ENCODE peak calls at places on chromosomes 1 and 21, in seven cellular contexts. N, D, F, Q, M, B and Y are unnamed samples.
A peak's percentile ranks its signal among the peaks of the same experiment; 100 is the strongest.

GRCh38 chr21:29218749-29219148 is 80.0 kb upstream of the BACH1 start:
- DNase-seq in N (no peak), D (no peak), F (no peak), Q (no peak), M (no peak), B (no peak), Y (no peak)

GRCh38 chr1:15958111-15958510 is 17.8 kb downstream of the ZBTB17 start:
- DNase-seq in N (no peak), D (no peak), F (no peak), Q (no peak), M (no peak), B (no peak), Y (no peak)

GRCh38 chr1:85278853-85279314 is 2.5 kb upstream of the BCL10 start:
- DNase-seq in N (peak; percentile 12), D (no peak), F (peak; percentile 96), Q (peak; percentile 79), M (peak; percentile 77), B (no peak), Y (peak; percentile 75)

GRCh38 chr1:24373710-24374109 is 39.9 kb downstream of the STPG1 start:
- DNase-seq in N (no peak), D (no peak), F (no peak), Q (no peak), M (no peak), B (no peak), Y (no peak)

GRCh38 chr1:168893359-168893791 is 164.4 kb upstream of the DPT start:
- DNase-seq in N (no peak), D (no peak), F (no peak), Q (no peak), M (peak; percentile 23), B (peak; percentile 60), Y (no peak)

GRCh38 chr1:173411835-173412742 is 65.0 kb upstream of the PRDX6 start:
- DNase-seq in N (no peak), D (no peak), F (peak; percentile 95), Q (peak; percentile 35), M (no peak), B (no peak), Y (no peak)

GRCh38 chr1:215860833-215861232 is 293.7 kb downstream of the KCTD3 start:
- DNase-seq in N (no peak), D (no peak), F (no peak), Q (no peak), M (no peak), B (no peak), Y (peak; percentile 4)

GRCh38 chr1:8090241-8090702 is 64.2 kb upstream of the ERRFI1 start:
- DNase-seq in N (no peak), D (no peak), F (peak; percentile 98), Q (peak; percentile 45), M (peak; percentile 18), B (no peak), Y (peak; percentile 62)

GRCh38 chr1:15280416-15280815 is 33.4 kb downstream of the FHAD1 start:
- DNase-seq in N (no peak), D (no peak), F (no peak), Q (no peak), M (no peak), B (no peak), Y (no peak)

GRCh38 chr1:8351693-8352470 is 34.0 kb downstream of the SLC45A1 start:
- DNase-seq in N (no peak), D (peak; percentile 12), F (peak; percentile 37), Q (no peak), M (peak; percentile 56), B (no peak), Y (no peak)

GRCh38 chr1:11178021-11179015 is 10.8 kb upstream of the ANGPTL7 start:
- DNase-seq in N (no peak), D (no peak), F (peak; percentile 24), Q (no peak), M (no peak), B (no peak), Y (no peak)

GRCh38 chr1:213337025-213337678 is 286.1 kb downstream of the RPS6KC1 start:
- DNase-seq in N (no peak), D (no peak), F (no peak), Q (no peak), M (no peak), B (no peak), Y (no peak)

GRCh38 chr1:71762514-71763255 is 519.7 kb downstream of the NEGR1 start:
- DNase-seq in N (no peak), D (no peak), F (no peak), Q (no peak), M (no peak), B (no peak), Y (no peak)

GRCh38 chr1:111538343-111539035 is 35.1 kb upstream of the ADORA3 start:
- DNase-seq in N (no peak), D (no peak), F (peak; percentile 65), Q (no peak), M (peak; percentile 34), B (no peak), Y (peak; percentile 56)

GRCh38 chr1:169460193-169460833 is 25.4 kb downstream of the SLC19A2 start:
- DNase-seq in N (no peak), D (no peak), F (peak; percentile 9), Q (no peak), M (no peak), B (peak; percentile 29), Y (no peak)

GRCh38 chr1:67604778-67605177 is 80.2 kb upstream of the GADD45A start:
- DNase-seq in N (no peak), D (no peak), F (no peak), Q (no peak), M (no peak), B (no peak), Y (no peak)

GRCh38 chr1:153778051-153778823 is 3.0 kb downstream of the SLC27A3 start:
- DNase-seq in N (no peak), D (no peak), F (no peak), Q (no peak), M (no peak), B (no peak), Y (no peak)